ENCODE peak calls at places on chromosomes 11 and 22, in nine cellular contexts. One of them, this sample, is unnamed.

GRCh38 chr11:65906602-65907001 is 6.4 kb upstream of the FOSL1 start:
- DNase-seq in fibroblast of lung: peak
- DNase-seq in endothelial cell of umbilical vein: no peak
- DNase-seq in kidney: no peak
- DNase-seq in neuronal stem cell: no peak
- DNase-seq in K562: peak
- DNase-seq in SK-N-SH: no peak
- DNase-seq in H1: no peak
- DNase-seq in mammary epithelial cell: no peak
- DNase-seq in this sample: no peak

GRCh38 chr11:117985953-117986887 is at the start of gene IL10RA:
- DNase-seq in fibroblast of lung: peak
- DNase-seq in endothelial cell of umbilical vein: peak
- DNase-seq in kidney: peak
- DNase-seq in neuronal stem cell: peak
- DNase-seq in K562: peak
- DNase-seq in SK-N-SH: peak
- DNase-seq in H1: peak
- DNase-seq in mammary epithelial cell: peak
- DNase-seq in this sample: no peak

GRCh38 chr11:123190504-123190903 is 4.5 kb downstream of the CLMP start:
- DNase-seq in fibroblast of lung: no peak
- DNase-seq in endothelial cell of umbilical vein: no peak
- DNase-seq in kidney: no peak
- DNase-seq in neuronal stem cell: no peak
- DNase-seq in K562: no peak
- DNase-seq in SK-N-SH: no peak
- DNase-seq in H1: no peak
- DNase-seq in mammary epithelial cell: no peak
- DNase-seq in this sample: no peak

GRCh38 chr11:117550466-117550865 is 222.8 kb downstream of the CEP164 start:
- DNase-seq in fibroblast of lung: no peak
- DNase-seq in endothelial cell of umbilical vein: no peak
- DNase-seq in kidney: no peak
- DNase-seq in neuronal stem cell: no peak
- DNase-seq in K562: no peak
- DNase-seq in SK-N-SH: no peak
- DNase-seq in H1: no peak
- DNase-seq in mammary epithelial cell: no peak
- DNase-seq in this sample: no peak

GRCh38 chr11:82895437-82896091 is 4.7 kb downstream of the PRCP start:
- DNase-seq in fibroblast of lung: no peak
- DNase-seq in endothelial cell of umbilical vein: no peak
- DNase-seq in kidney: no peak
- DNase-seq in neuronal stem cell: no peak
- DNase-seq in K562: no peak
- DNase-seq in SK-N-SH: no peak
- DNase-seq in H1: no peak
- DNase-seq in mammary epithelial cell: no peak
- DNase-seq in this sample: no peak

GRCh38 chr11:2770556-2771301 is 70.9 kb upstream of the KCNQ1OT1 start:
- DNase-seq in fibroblast of lung: no peak
- DNase-seq in endothelial cell of umbilical vein: no peak
- DNase-seq in kidney: no peak
- DNase-seq in neuronal stem cell: no peak
- DNase-seq in K562: no peak
- DNase-seq in SK-N-SH: no peak
- DNase-seq in H1: no peak
- DNase-seq in mammary epithelial cell: no peak
- DNase-seq in this sample: no peak

GRCh38 chr11:120304526-120304925 is 20.6 kb upstream of the TLCD5 start:
- DNase-seq in fibroblast of lung: peak
- DNase-seq in endothelial cell of umbilical vein: no peak
- DNase-seq in kidney: no peak
- DNase-seq in neuronal stem cell: no peak
- DNase-seq in K562: no peak
- DNase-seq in SK-N-SH: no peak
- DNase-seq in H1: no peak
- DNase-seq in mammary epithelial cell: peak
- DNase-seq in this sample: no peak

GRCh38 chr11:65126624-65127274 is 4.6 kb downstream of the MRPL49 start:
- DNase-seq in fibroblast of lung: no peak
- DNase-seq in endothelial cell of umbilical vein: no peak
- DNase-seq in kidney: peak
- DNase-seq in neuronal stem cell: no peak
- DNase-seq in K562: no peak
- DNase-seq in SK-N-SH: no peak
- DNase-seq in H1: no peak
- DNase-seq in mammary epithelial cell: no peak
- DNase-seq in this sample: no peak

GRCh38 chr11:12841946-12842630 is 167.0 kb upstream of the RASSF10 start:
- DNase-seq in fibroblast of lung: peak
- DNase-seq in endothelial cell of umbilical vein: peak
- DNase-seq in kidney: no peak
- DNase-seq in neuronal stem cell: no peak
- DNase-seq in K562: peak
- DNase-seq in SK-N-SH: peak
- DNase-seq in H1: no peak
- DNase-seq in mammary epithelial cell: peak
- DNase-seq in this sample: peak

GRCh38 chr22:37401861-37402506 is 25.3 kb downstream of the ELFN2 start:
- DNase-seq in fibroblast of lung: no peak
- DNase-seq in endothelial cell of umbilical vein: no peak
- DNase-seq in kidney: no peak
- DNase-seq in neuronal stem cell: no peak
- DNase-seq in K562: no peak
- DNase-seq in SK-N-SH: no peak
- DNase-seq in H1: no peak
- DNase-seq in mammary epithelial cell: no peak
- DNase-seq in this sample: peak

DNA sequence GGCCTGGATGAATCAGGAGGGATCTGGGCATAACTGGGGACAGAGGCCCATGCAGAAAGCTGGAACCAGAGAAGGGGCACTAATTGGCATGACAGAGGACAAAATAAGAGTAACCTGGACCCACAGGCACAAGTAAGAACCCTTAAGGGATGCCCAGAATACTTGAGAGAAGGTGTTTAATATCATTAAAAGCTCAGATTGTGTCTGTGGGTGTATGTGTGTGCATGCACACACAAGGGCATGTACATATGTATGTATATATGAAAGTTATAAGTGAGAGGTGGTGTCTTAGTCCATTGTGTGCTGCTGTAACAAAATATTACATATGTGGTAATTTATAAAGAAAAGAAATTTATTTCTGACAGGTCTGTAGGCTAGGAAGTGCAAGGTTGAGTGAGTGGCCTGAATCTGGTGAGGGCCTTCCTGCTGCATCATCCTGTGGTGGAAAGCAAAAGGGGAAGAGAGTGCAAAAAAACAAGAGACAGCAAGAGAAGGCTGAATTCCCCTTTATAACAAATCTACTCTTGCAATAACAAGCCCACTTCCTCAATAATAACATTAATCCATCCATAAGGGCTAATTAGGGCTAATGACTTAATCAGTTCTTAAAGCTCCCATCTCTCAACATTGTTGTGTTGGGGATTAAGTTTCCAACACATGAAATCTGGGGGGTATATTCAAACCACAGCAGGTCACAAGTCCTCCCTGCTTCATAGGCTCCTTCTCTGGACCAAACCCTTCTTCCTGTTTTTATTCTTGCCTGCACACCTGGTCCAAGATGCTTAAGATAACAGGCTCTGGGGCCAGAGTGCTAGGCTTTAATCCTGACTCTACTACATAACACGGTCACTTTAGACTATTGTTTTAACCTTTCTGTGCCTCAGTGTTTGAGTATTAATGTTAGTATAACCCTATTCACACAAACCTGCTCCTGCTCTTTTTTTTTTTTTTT is 68.2 kb upstream of the POU2AF2 start:
- DNase-seq in fibroblast of lung: no peak
- DNase-seq in endothelial cell of umbilical vein: no peak
- DNase-seq in kidney: no peak
- DNase-seq in neuronal stem cell: no peak
- DNase-seq in K562: no peak
- DNase-seq in SK-N-SH: no peak
- DNase-seq in H1: no peak
- DNase-seq in mammary epithelial cell: no peak
- DNase-seq in this sample: no peak
- H3K9ac ChIP-seq in fibroblast of lung: no peak
- H3K9ac ChIP-seq in endothelial cell of umbilical vein: no peak
- H3K9ac ChIP-seq in kidney: no peak
- H3K9ac ChIP-seq in neuronal stem cell: no peak
- H3K9ac ChIP-seq in K562: no peak
- H3K9ac ChIP-seq in SK-N-SH: no peak
- H3K9ac ChIP-seq in H1: no peak
- H3K9ac ChIP-seq in mammary epithelial cell: no peak
- H3K9ac ChIP-seq in this sample: no peak

GRCh38 chr22:41482319-41482935 is 13.5 kb downstream of the ACO2 start:
- DNase-seq in fibroblast of lung: peak
- DNase-seq in endothelial cell of umbilical vein: no peak
- DNase-seq in kidney: no peak
- DNase-seq in neuronal stem cell: no peak
- DNase-seq in K562: no peak
- DNase-seq in SK-N-SH: no peak
- DNase-seq in H1: no peak
- DNase-seq in mammary epithelial cell: no peak
- DNase-seq in this sample: no peak
- H3K9ac ChIP-seq in fibroblast of lung: no peak
- H3K9ac ChIP-seq in endothelial cell of umbilical vein: no peak
- H3K9ac ChIP-seq in kidney: no peak
- H3K9ac ChIP-seq in neuronal stem cell: no peak
- H3K9ac ChIP-seq in K562: peak
- H3K9ac ChIP-seq in SK-N-SH: no peak
- H3K9ac ChIP-seq in H1: no peak
- H3K9ac ChIP-seq in mammary epithelial cell: no peak
- H3K9ac ChIP-seq in this sample: no peak

GRCh38 chr11:75555079-75555811 is 6.8 kb upstream of the SERPINH1 start:
- DNase-seq in fibroblast of lung: no peak
- DNase-seq in endothelial cell of umbilical vein: no peak
- DNase-seq in kidney: no peak
- DNase-seq in neuronal stem cell: no peak
- DNase-seq in K562: no peak
- DNase-seq in SK-N-SH: no peak
- DNase-seq in H1: no peak
- DNase-seq in mammary epithelial cell: no peak
- DNase-seq in this sample: no peak

GRCh38 chr11:75557649-75558494 is 4.2 kb upstream of the SERPINH1 start:
- DNase-seq in fibroblast of lung: peak
- DNase-seq in endothelial cell of umbilical vein: peak
- DNase-seq in kidney: peak
- DNase-seq in neuronal stem cell: no peak
- DNase-seq in K562: no peak
- DNase-seq in SK-N-SH: no peak
- DNase-seq in H1: no peak
- DNase-seq in mammary epithelial cell: no peak
- DNase-seq in this sample: no peak

GRCh38 chr11:75553182-75553581 is 8.9 kb upstream of the SERPINH1 start:
- DNase-seq in fibroblast of lung: no peak
- DNase-seq in endothelial cell of umbilical vein: no peak
- DNase-seq in kidney: no peak
- DNase-seq in neuronal stem cell: no peak
- DNase-seq in K562: no peak
- DNase-seq in SK-N-SH: no peak
- DNase-seq in H1: no peak
- DNase-seq in mammary epithelial cell: no peak
- DNase-seq in this sample: no peak

GRCh38 chr11:75554258-75555022 is 7.6 kb upstream of the SERPINH1 start:
- DNase-seq in fibroblast of lung: peak
- DNase-seq in endothelial cell of umbilical vein: peak
- DNase-seq in kidney: peak
- DNase-seq in neuronal stem cell: peak
- DNase-seq in K562: peak
- DNase-seq in SK-N-SH: peak
- DNase-seq in H1: no peak
- DNase-seq in mammary epithelial cell: no peak
- DNase-seq in this sample: no peak

DNA sequence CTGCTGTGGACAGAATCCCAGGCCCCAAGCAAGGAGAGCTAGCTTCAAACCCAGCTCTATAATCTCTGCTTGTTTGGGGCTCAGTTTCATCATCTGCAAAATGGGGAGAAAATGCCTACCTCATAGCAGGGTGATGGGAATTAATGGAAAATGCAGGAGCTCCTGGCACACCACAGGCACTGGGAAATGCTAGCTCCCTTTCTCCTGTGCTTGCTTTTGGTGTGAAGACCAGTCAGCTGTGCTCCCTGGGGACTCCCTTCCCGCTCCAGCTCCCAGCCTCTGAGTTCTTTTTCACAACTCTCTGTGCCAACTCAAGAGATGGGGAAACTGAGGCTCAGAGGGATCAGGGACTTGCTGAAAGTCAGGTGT is 8.2 kb upstream of the SERPINH1 start:
- DNase-seq in fibroblast of lung: no peak
- DNase-seq in endothelial cell of umbilical vein: no peak
- DNase-seq in kidney: no peak
- DNase-seq in neuronal stem cell: no peak
- DNase-seq in K562: no peak
- DNase-seq in SK-N-SH: no peak
- DNase-seq in H1: no peak
- DNase-seq in mammary epithelial cell: no peak
- DNase-seq in this sample: no peak
- H3K9ac ChIP-seq in fibroblast of lung: no peak
- H3K9ac ChIP-seq in endothelial cell of umbilical vein: no peak
- H3K9ac ChIP-seq in kidney: no peak
- H3K9ac ChIP-seq in neuronal stem cell: no peak
- H3K9ac ChIP-seq in K562: peak
- H3K9ac ChIP-seq in SK-N-SH: no peak
- H3K9ac ChIP-seq in H1: no peak
- H3K9ac ChIP-seq in mammary epithelial cell: no peak
- H3K9ac ChIP-seq in this sample: peak

DNA sequence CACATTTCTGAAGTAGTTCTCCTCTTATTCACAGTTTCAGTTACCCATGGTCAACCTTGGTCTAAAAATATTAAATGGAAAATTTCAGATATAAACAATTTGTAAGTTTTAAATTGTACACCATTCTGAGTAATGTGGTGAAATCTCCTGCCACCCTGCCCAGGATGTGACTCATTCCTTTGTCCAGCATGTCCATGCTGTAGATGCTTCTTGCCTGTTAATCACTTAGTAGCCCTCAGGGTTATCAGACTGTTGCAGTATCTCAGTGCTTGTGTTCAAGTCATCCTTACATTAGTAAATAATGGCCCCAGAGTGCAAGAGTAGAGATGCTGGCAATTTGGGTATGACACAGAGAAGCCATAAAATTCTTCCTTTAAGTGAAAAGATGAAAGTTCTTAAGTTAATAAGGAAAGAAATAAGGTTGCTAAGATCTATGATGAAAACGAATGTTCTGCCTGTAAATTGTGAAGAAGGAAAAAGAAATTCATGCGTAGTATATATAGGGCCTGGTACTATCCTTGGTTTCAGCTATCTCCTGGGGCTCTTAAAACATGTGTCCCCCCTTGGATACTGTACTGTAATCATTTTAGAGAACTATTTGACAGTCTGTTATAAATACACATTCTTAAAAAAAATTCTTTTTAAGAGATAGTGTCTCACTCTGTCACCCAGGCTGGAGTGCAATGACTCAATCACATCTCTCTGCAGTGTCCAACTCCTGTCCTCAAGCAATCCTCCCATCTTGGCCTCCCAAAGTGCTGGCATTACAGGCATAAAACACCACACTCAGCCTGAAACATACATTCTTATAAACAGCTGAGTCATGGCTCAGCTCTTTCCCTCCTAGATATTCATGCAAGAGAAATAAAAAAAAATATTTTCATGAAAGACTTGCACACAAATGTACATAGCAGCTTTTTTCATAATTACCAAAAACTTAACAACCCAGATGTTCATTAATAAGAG is 31.3 kb downstream of the MTNR1B start:
- DNase-seq in fibroblast of lung: peak
- DNase-seq in endothelial cell of umbilical vein: peak
- DNase-seq in kidney: no peak
- DNase-seq in neuronal stem cell: no peak
- DNase-seq in K562: no peak
- DNase-seq in SK-N-SH: peak
- DNase-seq in H1: no peak
- DNase-seq in mammary epithelial cell: peak
- DNase-seq in this sample: no peak
- H3K9ac ChIP-seq in fibroblast of lung: no peak
- H3K9ac ChIP-seq in endothelial cell of umbilical vein: no peak
- H3K9ac ChIP-seq in kidney: no peak
- H3K9ac ChIP-seq in neuronal stem cell: no peak
- H3K9ac ChIP-seq in K562: no peak
- H3K9ac ChIP-seq in SK-N-SH: peak
- H3K9ac ChIP-seq in H1: no peak
- H3K9ac ChIP-seq in mammary epithelial cell: no peak
- H3K9ac ChIP-seq in this sample: no peak

This sample was measured in SK-N-MC.